ENCODE peak calls at places on chromosomes 3 and 15, in eight cellular contexts. P is GDM1, V is AG10803, Q is M059J, J is AG09309, I is ovary, N is stromal cell of bone marrow, Y is G401. B is an unnamed sample.

GRCh38 chr3:71214797-71215196 is 368.7 kb downstream of the FOXP1 start:
- DNase-seq in P (no peak), V (no peak), Q (no peak), J (no peak), I (no peak), N (no peak), Y (no peak), B (no peak)

GRCh38 chr3:141410861-141411771 is 42.8 kb downstream of the ZBTB38 start:
- DNase-seq in P (no peak), V (no peak), Q (peak; percentile 79), J (no peak), I (no peak), N (no peak), Y (peak; percentile 56), B (no peak)

GRCh38 chr3:99850608-99851007 is 32.9 kb downstream of the CMSS1 start:
- DNase-seq in P (peak; percentile 28), V (no peak), Q (no peak), J (no peak), I (no peak), N (no peak), Y (no peak), B (no peak)

GRCh38 chr3:122415104-122415744 is 638 bp downstream of the WDR5B start:
- DNase-seq in P (no peak), V (peak; percentile 34), Q (peak; percentile 71), J (no peak), I (peak; percentile 35), N (peak; percentile 28), Y (peak; percentile 62), B (no peak)

GRCh38 chr3:86958534-86958933 is 32.4 kb downstream of the VGLL3 start:
- DNase-seq in P (no peak), V (peak; percentile 97), Q (peak; percentile 74), J (peak; percentile 67), I (no peak), N (no peak), Y (no peak), B (peak; percentile 80)

GRCh38 chr15:64379216-64379960 is 1.9 kb downstream of the PCLAF start:
- DNase-seq in P (no peak), V (peak; percentile 41), Q (peak; percentile 9), J (no peak), I (no peak), N (no peak), Y (peak; percentile 57), B (no peak)

GRCh38 chr3:190325923-190326322 is 3.7 kb upstream of the CLDN1 start:
- DNase-seq in P (no peak), V (peak; percentile 24), Q (peak; percentile 78), J (no peak), I (no peak), N (no peak), Y (no peak), B (no peak)

GRCh38 chr3:53495518-53496501 is 1.4 kb downstream of the CACNA1D start:
- DNase-seq in P (no peak), V (no peak), Q (no peak), J (no peak), I (peak; percentile 22), N (no peak), Y (peak; percentile 47), B (no peak)

GRCh38 chr3:127166501-127167065 is 26.3 kb upstream of the PRR23E start:
- DNase-seq in P (no peak), V (no peak), Q (no peak), J (no peak), I (no peak), N (no peak), Y (no peak), B (no peak)

GRCh38 chr15:65374831-65375401 is 2.9 kb downstream of the IGDCC3 start:
- DNase-seq in P (no peak), V (peak; percentile 27), Q (no peak), J (no peak), I (no peak), N (no peak), Y (no peak), B (no peak)

GRCh38 chr3:52347716-52348635 is 31.9 kb downstream of the DNAH1 start:
- DNase-seq in P (no peak), V (no peak), Q (no peak), J (no peak), I (no peak), N (no peak), Y (no peak), B (no peak)

GRCh38 chr15:51336011-51336410 is 2.4 kb downstream of the CYP19A1 start:
- DNase-seq in P (no peak), V (no peak), Q (no peak), J (no peak), I (no peak), N (no peak), Y (peak; percentile 19), B (no peak)